ENCODE peak calls at places on chromosome 2, in ten cellular contexts. Z, H, F, Y, I, V, K, O, T and E are unnamed samples.

GRCh38 chr2:193824474-193824873 is 1629.7 kb upstream of the TMEFF2 start:
- DNase-seq in Z (no peak), H (no peak), F (peak), Y (no peak), I (no peak), V (no peak), K (no peak), O (no peak), T (no peak), E (no peak)

GRCh38 chr2:240584486-240585031 is 2.0 kb upstream of the CAPN10 start:
- DNase-seq in Z (peak), H (no peak), F (peak), Y (peak), I (no peak), V (no peak), K (peak), O (no peak), T (no peak), E (no peak)

GRCh38 chr2:187009483-187010239 is 160.7 kb upstream of the ZSWIM2 start:
- DNase-seq in Z (no peak), H (no peak), F (no peak), Y (no peak), I (no peak), V (no peak), K (no peak), O (no peak), T (no peak), E (no peak)

GRCh38 chr2:74001121-74001520 is 16.4 kb downstream of the TET3 start:
- DNase-seq in Z (no peak), H (no peak), F (peak), Y (no peak), I (no peak), V (no peak), K (no peak), O (no peak), T (no peak), E (no peak)

GRCh38 chr2:23286031-23286764 is 98.8 kb upstream of the KLHL29 start:
- DNase-seq in Z (no peak), H (no peak), F (peak), Y (no peak), I (no peak), V (no peak), K (no peak), O (no peak), T (no peak), E (no peak)

GRCh38 chr2:45771251-45771650 is 119.8 kb downstream of the PRKCE start:
- DNase-seq in Z (peak), H (no peak), F (peak), Y (peak), I (peak), V (peak), K (peak), O (peak), T (no peak), E (no peak)

GRCh38 chr2:228728961-228729360 is 542.1 kb downstream of the PID1 start:
- DNase-seq in Z (no peak), H (no peak), F (peak), Y (no peak), I (no peak), V (no peak), K (no peak), O (no peak), T (no peak), E (no peak)

GRCh38 chr2:218555527-218555926 is 12.6 kb downstream of the USP37 start:
- DNase-seq in Z (no peak), H (no peak), F (no peak), Y (no peak), I (no peak), V (no peak), K (no peak), O (no peak), T (no peak), E (no peak)

GRCh38 chr2:145460151-145460550 is 940.2 kb upstream of the ZEB2 start:
- DNase-seq in Z (no peak), H (no peak), F (peak), Y (no peak), I (no peak), V (no peak), K (no peak), O (no peak), T (no peak), E (no peak)

GRCh38 chr2:221570321-221571107 is 1.6 kb downstream of the EPHA4 start:
- DNase-seq in Z (peak), H (peak), F (peak), Y (no peak), I (no peak), V (no peak), K (no peak), O (peak), T (no peak), E (no peak)

GRCh38 chr2:101741775-101742520 is 44.4 kb downstream of the MAP4K4 start:
- DNase-seq in Z (no peak), H (no peak), F (no peak), Y (peak), I (no peak), V (no peak), K (no peak), O (no peak), T (no peak), E (no peak)

GRCh38 chr2:26631401-26631800 is 9.8 kb downstream of the CIB4 start:
- DNase-seq in Z (no peak), H (no peak), F (no peak), Y (no peak), I (no peak), V (no peak), K (no peak), O (no peak), T (no peak), E (no peak)

GRCh38 chr2:72895759-72896281 is 8.6 kb downstream of the SPR start:
- DNase-seq in Z (peak), H (no peak), F (peak), Y (peak), I (no peak), V (no peak), K (no peak), O (no peak), T (peak), E (no peak)

GRCh38 chr2:157830696-157831570 is 45.2 kb downstream of the ACVR1 start:
- DNase-seq in Z (no peak), H (no peak), F (peak), Y (peak), I (peak), V (no peak), K (no peak), O (peak), T (peak), E (no peak)

GRCh38 chr2:100067796-100068195 is 74.6 kb downstream of the AFF3 start:
- DNase-seq in Z (no peak), H (no peak), F (no peak), Y (peak), I (no peak), V (no peak), K (no peak), O (no peak), T (no peak), E (no peak)

GRCh38 chr2:44358498-44358897 is 2.8 kb downstream of the PREPL start:
- DNase-seq in Z (no peak), H (peak), F (peak), Y (peak), I (peak), V (no peak), K (peak), O (peak), T (no peak), E (no peak)

GRCh38 chr2:36357506-36358316 is 2.1 kb downstream of the CRIM1 start:
- DNase-seq in Z (peak), H (peak), F (peak), Y (peak), I (peak), V (peak), K (peak), O (peak), T (peak), E (no peak)

GRCh38 chr2:167215595-167215994 is 327.3 kb downstream of the XIRP2 start:
- DNase-seq in Z (no peak), H (no peak), F (no peak), Y (peak), I (no peak), V (no peak), K (peak), O (no peak), T (no peak), E (no peak)

GRCh38 chr2:39737661-39738060 is 41.4 kb downstream of the THUMPD2 start:
- DNase-seq in Z (no peak), H (no peak), F (peak), Y (no peak), I (peak), V (peak), K (no peak), O (peak), T (peak), E (no peak)

GRCh38 chr2:36411962-36412444 is 56.4 kb downstream of the CRIM1 start:
- DNase-seq in Z (no peak), H (no peak), F (no peak), Y (no peak), I (no peak), V (no peak), K (no peak), O (no peak), T (no peak), E (no peak)

GRCh38 chr2:217756375-217757107 is 246.3 kb downstream of the TNS1 start:
- DNase-seq in Z (peak), H (peak), F (peak), Y (peak), I (peak), V (peak), K (peak), O (peak), T (no peak), E (peak)

GRCh38 chr2:133566967-133567645 is 1.2 kb downstream of the NCKAP5 start:
- DNase-seq in Z (peak), H (no peak), F (peak), Y (peak), I (no peak), V (no peak), K (peak), O (no peak), T (peak), E (peak)

GRCh38 chr2:23456881-23457760 is 72.1 kb downstream of the KLHL29 start:
- DNase-seq in Z (no peak), H (no peak), F (peak), Y (no peak), I (no peak), V (no peak), K (no peak), O (no peak), T (peak), E (no peak)

GRCh38 chr2:181262782-181263181 is 194.4 kb upstream of the ITGA4 start:
- DNase-seq in Z (no peak), H (no peak), F (no peak), Y (no peak), I (no peak), V (no peak), K (no peak), O (no peak), T (no peak), E (no peak)

GRCh38 chr2:151907933-151908882 is 80.0 kb upstream of the ARL5A start:
- DNase-seq in Z (no peak), H (no peak), F (no peak), Y (no peak), I (no peak), V (no peak), K (no peak), O (no peak), T (no peak), E (no peak)

GRCh38 chr2:200466703-200467418 is 43.0 kb downstream of the KCTD18 start:
- DNase-seq in Z (no peak), H (peak), F (peak), Y (no peak), I (peak), V (no peak), K (peak), O (peak), T (no peak), E (no peak)

GRCh38 chr2:74632209-74632938 is 15.8 kb downstream of the M1AP start:
- DNase-seq in Z (no peak), H (no peak), F (peak), Y (peak), I (no peak), V (no peak), K (no peak), O (no peak), T (no peak), E (no peak)

GRCh38 chr2:96386470-96386869 is 50.9 kb downstream of the NCAPH start:
- DNase-seq in Z (no peak), H (no peak), F (no peak), Y (no peak), I (no peak), V (no peak), K (no peak), O (no peak), T (no peak), E (no peak)

GRCh38 chr2:66691199-66691975 is 256.5 kb downstream of the MEIS1 start:
- DNase-seq in Z (no peak), H (no peak), F (peak), Y (no peak), I (no peak), V (no peak), K (no peak), O (no peak), T (no peak), E (no peak)

GRCh38 chr2:168699834-168700417 is 102.5 kb upstream of the NOSTRIN start:
- DNase-seq in Z (peak), H (no peak), F (peak), Y (peak), I (peak), V (peak), K (peak), O (peak), T (peak), E (peak)
- H3K27ac ChIP-seq in Z (peak), H (no peak), F (no peak), Y (no peak), I (no peak), V (no peak), K (no peak), O (peak), T (no peak), E (no peak)

DNA sequence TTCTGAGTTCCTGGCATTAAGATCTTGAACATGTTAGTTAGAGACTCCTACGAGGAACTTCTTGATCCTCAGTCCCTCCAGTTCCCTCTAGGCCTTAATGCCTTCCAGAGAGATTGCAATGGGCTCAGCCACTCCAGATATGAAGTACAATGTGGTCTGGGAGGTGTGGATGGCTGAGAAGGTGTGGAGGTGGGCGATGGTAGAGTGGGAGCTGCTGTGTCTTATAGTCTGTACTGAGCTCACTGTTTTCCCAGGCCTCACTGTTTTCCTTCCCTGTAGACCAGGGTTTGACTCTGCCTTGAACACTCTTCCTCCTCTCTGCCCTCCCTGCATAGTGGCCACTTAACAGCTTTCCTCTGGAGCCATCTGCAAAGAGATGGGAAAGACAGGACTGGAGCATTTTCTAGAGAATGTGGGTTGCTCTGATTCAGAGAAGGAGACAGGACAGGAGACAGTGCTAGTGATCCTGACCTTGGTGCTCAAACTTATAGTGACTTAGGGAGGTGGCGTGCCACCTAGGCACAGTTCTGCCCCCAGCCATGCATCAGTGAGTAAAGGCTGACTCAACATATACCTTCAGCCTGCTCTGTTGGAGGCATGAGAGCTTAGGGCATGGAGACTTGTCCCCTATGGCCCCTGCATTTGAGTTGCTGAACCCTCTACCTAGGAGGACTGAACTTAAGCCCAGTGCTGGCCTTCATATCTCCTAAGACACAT is 129.7 kb downstream of the TDRD15 start:
- DNase-seq in Z (no peak), H (no peak), F (no peak), Y (no peak), I (no peak), V (no peak), K (no peak), O (no peak), T (no peak), E (no peak)
- H3K27ac ChIP-seq in Z (no peak), H (no peak), F (no peak), Y (no peak), I (no peak), V (peak), K (no peak), O (no peak), T (no peak), E (peak)

DNA sequence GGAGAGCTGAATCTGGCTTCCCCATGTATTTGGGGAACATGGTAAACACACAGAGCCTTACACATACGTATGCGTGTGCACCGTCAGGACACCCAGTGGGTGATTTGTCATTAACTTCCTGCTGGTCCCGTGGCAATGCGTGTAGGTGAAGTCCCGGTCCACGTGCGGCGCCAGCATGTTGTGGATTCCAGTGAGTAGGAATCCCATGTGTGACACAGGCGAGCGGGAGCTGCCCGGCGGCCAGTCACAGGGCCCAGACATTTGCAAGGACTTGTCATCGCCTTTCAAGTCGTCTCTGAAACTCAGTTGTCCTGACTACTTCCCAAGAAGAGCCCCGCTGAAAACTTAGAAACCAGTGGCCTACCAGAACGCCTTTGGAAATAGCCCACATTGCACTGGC is 102.0 kb downstream of the RNF144A start:
- DNase-seq in Z (no peak), H (no peak), F (no peak), Y (no peak), I (no peak), V (no peak), K (no peak), O (no peak), T (no peak), E (no peak)
- H3K27ac ChIP-seq in Z (no peak), H (no peak), F (no peak), Y (no peak), I (no peak), V (peak), K (no peak), O (peak), T (no peak), E (no peak)

GRCh38 chr2:11187733-11188132 is 32.5 kb downstream of the SLC66A3 start:
- DNase-seq in Z (no peak), H (no peak), F (no peak), Y (no peak), I (no peak), V (no peak), K (no peak), O (no peak), T (no peak), E (no peak)
- H3K27ac ChIP-seq in Z (no peak), H (no peak), F (peak), Y (no peak), I (no peak), V (no peak), K (no peak), O (no peak), T (no peak), E (no peak)

GRCh38 chr2:174686430-174686829 is 77.8 kb downstream of the CHRNA1 start:
- DNase-seq in Z (no peak), H (no peak), F (peak), Y (no peak), I (no peak), V (no peak), K (no peak), O (no peak), T (no peak), E (no peak)
- H3K27ac ChIP-seq in Z (no peak), H (no peak), F (peak), Y (no peak), I (no peak), V (no peak), K (no peak), O (no peak), T (no peak), E (no peak)

DNA sequence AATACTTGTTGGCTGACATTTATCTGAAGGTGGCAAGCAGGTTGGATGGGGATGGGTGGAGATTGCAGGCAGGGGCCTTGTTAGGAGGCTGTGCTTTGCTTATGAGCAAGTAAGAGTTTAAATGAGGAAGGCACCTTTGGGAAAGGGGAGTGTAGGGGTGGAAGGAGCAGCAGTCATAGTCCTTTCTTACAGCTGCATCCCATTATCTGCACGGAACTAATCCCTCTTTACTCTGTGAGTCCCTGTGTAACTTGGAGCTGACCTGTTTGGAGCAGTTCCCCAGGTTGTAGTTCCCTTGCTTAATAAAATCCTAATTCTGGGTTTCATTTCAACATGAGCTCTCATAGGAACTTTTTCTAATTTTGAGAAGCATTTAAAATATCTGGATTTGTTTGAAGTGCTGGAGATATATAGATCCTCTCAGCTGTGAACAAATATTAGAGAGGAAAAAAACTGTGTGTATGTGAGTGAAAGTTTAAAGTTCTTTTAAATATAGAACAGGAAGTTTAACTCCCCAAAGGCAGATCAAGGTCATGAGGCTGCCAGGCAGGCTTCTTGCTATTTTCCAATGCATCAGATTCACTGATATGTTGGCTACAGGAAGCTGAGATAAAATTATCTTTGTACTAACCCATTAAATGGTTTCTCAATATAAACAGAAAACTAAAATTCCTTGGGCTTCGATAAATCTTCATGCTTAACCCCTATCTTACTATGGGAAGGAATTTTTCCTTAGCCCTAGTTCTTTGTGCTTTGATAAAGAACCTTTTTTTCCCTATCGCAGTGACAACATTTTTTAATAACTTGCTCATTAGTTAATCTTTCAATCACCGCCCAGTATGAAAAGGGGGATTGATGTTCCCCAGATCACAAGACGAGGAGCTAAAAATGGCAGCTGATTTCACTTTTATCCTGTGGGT is 104.6 kb upstream of the EML6 start:
- DNase-seq in Z (no peak), H (no peak), F (no peak), Y (no peak), I (no peak), V (no peak), K (no peak), O (no peak), T (no peak), E (no peak)
- H3K27ac ChIP-seq in Z (peak), H (no peak), F (no peak), Y (peak), I (peak), V (peak), K (peak), O (peak), T (no peak), E (peak)

GRCh38 chr2:64819774-64820688 is 166.3 kb upstream of the SERTAD2 start:
- DNase-seq in Z (no peak), H (peak), F (peak), Y (no peak), I (no peak), V (no peak), K (no peak), O (no peak), T (no peak), E (no peak)
- H3K27ac ChIP-seq in Z (no peak), H (peak), F (peak), Y (no peak), I (no peak), V (no peak), K (no peak), O (no peak), T (no peak), E (no peak)

DNA sequence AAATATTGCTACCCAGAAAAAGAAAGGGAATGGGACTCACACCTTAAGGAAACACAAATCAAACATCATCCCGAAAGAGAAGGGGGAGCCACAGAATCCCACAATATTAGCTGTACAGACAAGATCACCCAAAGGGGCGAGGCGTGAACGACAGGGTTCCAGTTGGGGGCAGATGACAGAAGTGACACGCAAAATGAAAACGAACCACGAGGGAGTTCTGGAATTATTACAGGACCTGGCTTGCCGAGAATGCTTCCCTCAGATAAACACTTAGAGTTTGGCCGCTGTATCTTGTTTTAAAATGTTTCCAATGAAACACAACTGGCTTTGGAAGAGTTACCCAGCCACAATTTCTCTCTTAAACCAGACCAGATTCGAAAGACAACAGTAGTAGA is 60.4 kb downstream of the C2orf76 start:
- DNase-seq in Z (no peak), H (no peak), F (peak), Y (no peak), I (no peak), V (no peak), K (peak), O (no peak), T (no peak), E (no peak)
- H3K27ac ChIP-seq in Z (peak), H (no peak), F (no peak), Y (peak), I (peak), V (no peak), K (peak), O (no peak), T (no peak), E (no peak)